ENCODE peak calls at places on chromosome X, in four cellular contexts. E, X, D and C are unnamed samples.
A peak's percentile ranks its signal among the peaks of the same experiment; 100 is the strongest.

GRCh38 chrX:134929813-134930212 is 61.0 kb upstream of the SMIM10 start:
- DNase-seq in E (no peak), X (no peak), D (no peak), C (no peak)

GRCh38 chrX:129678176-129678880 is 23.6 kb upstream of the APLN start:
- DNase-seq in E (peak; percentile 57), X (no peak), D (no peak), C (peak; percentile 66)

GRCh38 chrX:135923353-135923752 is 29.8 kb downstream of the SAGE1 start:
- DNase-seq in E (peak; percentile 11), X (no peak), D (no peak), C (peak; percentile 8)

GRCh38 chrX:14359316-14359715 is 170.0 kb upstream of the GLRA2 start:
- DNase-seq in E (no peak), X (no peak), D (no peak), C (no peak)

GRCh38 chrX:37905436-37906147 is 58.2 kb upstream of the DYNLT3 start:
- DNase-seq in E (peak; percentile 33), X (no peak), D (no peak), C (peak; percentile 59)

GRCh38 chrX:47749185-47749967 is 87.3 kb upstream of the ZNF81 start:
- DNase-seq in E (no peak), X (no peak), D (no peak), C (no peak)

GRCh38 chrX:56564921-56565861 is 1.8 kb downstream of the UBQLN2 start:
- DNase-seq in E (no peak), X (no peak), D (no peak), C (peak; percentile 11)

GRCh38 chrX:7159132-7159861 is 11.3 kb upstream of the PUDP start:
- DNase-seq in E (no peak), X (no peak), D (no peak), C (no peak)

GRCh38 chrX:108341947-108342346 is 96.3 kb downstream of the COL4A6 start:
- DNase-seq in E (no peak), X (no peak), D (no peak), C (no peak)

GRCh38 chrX:56947695-56948094 is 47.6 kb downstream of the SPIN3 start:
- DNase-seq in E (no peak), X (no peak), D (no peak), C (no peak)

GRCh38 chrX:23964177-23964576 is 56.4 kb downstream of the CXorf58 start:
- DNase-seq in E (no peak), X (no peak), D (no peak), C (no peak)

GRCh38 chrX:72041901-72042859 is 89.5 kb downstream of the RTL5 start:
- DNase-seq in E (no peak), X (no peak), D (no peak), C (no peak)

GRCh38 chrX:112642349-112642748 is 37.4 kb downstream of the LHFPL1 start:
- DNase-seq in E (peak; percentile 69), X (no peak), D (peak; percentile 25), C (peak; percentile 26)

GRCh38 chrX:107731831-107732502 is 43.6 kb downstream of the TSC22D3 start:
- DNase-seq in E (peak; percentile 51), X (no peak), D (no peak), C (peak; percentile 78)

GRCh38 chrX:107712231-107713204 is 63.1 kb downstream of the TSC22D3 start:
- DNase-seq in E (no peak), X (no peak), D (no peak), C (no peak)

GRCh38 chrX:132022115-132022862 is 813 bp upstream of the STK26 start:
- DNase-seq in E (peak; percentile 5), X (no peak), D (no peak), C (peak; percentile 33)

GRCh38 chrX:16914058-16914457 is 32.4 kb upstream of the REPS2 start:
- DNase-seq in E (no peak), X (no peak), D (no peak), C (no peak)

GRCh38 chrX:12269484-12269883 is 131.2 kb downstream of the FRMPD4 start:
- DNase-seq in E (no peak), X (no peak), D (no peak), C (no peak)

GRCh38 chrX:27336466-27337091 is 126.6 kb downstream of the PPP4R3C start:
- DNase-seq in E (peak; percentile 20), X (no peak), D (peak; percentile 18), C (peak; percentile 11)

GRCh38 chrX:121160987-121161386 is 113.6 kb downstream of the GLUD2 start:
- DNase-seq in E (no peak), X (no peak), D (peak; percentile 17), C (no peak)

GRCh38 chrX:23493941-23494374 is 159.3 kb downstream of the PTCHD1 start:
- DNase-seq in E (no peak), X (no peak), D (no peak), C (no peak)

GRCh38 chrX:38175140-38175539 is 45.5 kb downstream of the SRPX start:
- DNase-seq in E (peak; percentile 50), X (no peak), D (peak; percentile 17), C (peak; percentile 49)

GRCh38 chrX:15946783-15947550 is 92.4 kb upstream of the AP1S2 start:
- DNase-seq in E (no peak), X (no peak), D (no peak), C (no peak)

GRCh38 chrX:54178100-54178940 is 4.7 kb downstream of the FAM120C start:
- DNase-seq in E (no peak), X (no peak), D (no peak), C (no peak)

GRCh38 chrX:53440631-53441517 is 6.7 kb upstream of the HSD17B10 start:
- DNase-seq in E (no peak), X (no peak), D (no peak), C (peak; percentile 56)

GRCh38 chrX:623599-624323 is 6.8 kb upstream of the SHOX start:
- DNase-seq in E (peak; percentile 48), X (no peak), D (no peak), C (peak; percentile 74)

GRCh38 chrX:110803506-110803905 is 7.9 kb upstream of the CHRDL1 start:
- DNase-seq in E (no peak), X (no peak), D (no peak), C (no peak)

GRCh38 chrX:132532955-132533354 is 44.1 kb upstream of the MBNL3 start:
- DNase-seq in E (no peak), X (no peak), D (no peak), C (no peak)

GRCh38 chrX:135977611-135978010 is 3.8 kb upstream of the MMGT1 start:
- DNase-seq in E (no peak), X (no peak), D (no peak), C (no peak)

GRCh38 chrX:140274761-140275525 is 229.9 kb downstream of the SOX3 start:
- DNase-seq in E (peak; percentile 28), X (no peak), D (no peak), C (peak; percentile 12)

GRCh38 chrX:104318330-104319009 is 63.7 kb upstream of the ESX1 start:
- DNase-seq in E (peak; percentile 7), X (no peak), D (no peak), C (no peak)

GRCh38 chrX:137479394-137479793 is 86.5 kb upstream of the ZIC3 start:
- DNase-seq in E (no peak), X (no peak), D (no peak), C (no peak)

GRCh38 chrX:47707031-47707780 is 48.2 kb upstream of the UXT start:
- DNase-seq in E (no peak), X (no peak), D (no peak), C (no peak)

GRCh38 chrX:32524385-32524784 is 687.0 kb downstream of the DMD start:
- DNase-seq in E (no peak), X (no peak), D (no peak), C (no peak)

GRCh38 chrX:50596056-50596455 is 125.4 kb upstream of the DGKK start:
- DNase-seq in E (no peak), X (no peak), D (no peak), C (no peak)